ENCODE peak calls at places on chromosomes 4 and X, in four cellular contexts. Q is heart left ventricle, P is iris pigment epithelial cell, W is aorta. S is an unnamed sample.

GRCh38 chrX:129997081-129997480 is 14.6 kb downstream of the BCORL1 start:
- DNase-seq in Q (no peak), P (no peak), W (no peak), S (no peak)

GRCh38 chr4:142110136-142110535 is 473.8 kb downstream of the IL15 start:
- DNase-seq in Q (no peak), P (peak), W (no peak), S (no peak)

GRCh38 chrX:72620550-72621145 is 48.0 kb upstream of the HDAC8 start:
- DNase-seq in Q (peak), P (peak), W (peak), S (no peak)

GRCh38 chr4:140952709-140953108 is 180.6 kb downstream of the RNF150 start:
- DNase-seq in Q (no peak), P (peak), W (no peak), S (no peak)

GRCh38 chr4:28443786-28444412 is 1583.3 kb downstream of the STIM2 start:
- DNase-seq in Q (no peak), P (no peak), W (no peak), S (no peak)

GRCh38 chr4:123628288-123628687 is 231.7 kb downstream of the SPRY1 start:
- DNase-seq in Q (no peak), P (no peak), W (no peak), S (no peak)

GRCh38 chr4:164481306-164482091 is 272.4 kb upstream of the SMIM31 start:
- DNase-seq in Q (no peak), P (no peak), W (no peak), S (no peak)

GRCh38 chr4:155403886-155404285 is 27.1 kb upstream of the MAP9 start:
- DNase-seq in Q (no peak), P (peak), W (no peak), S (no peak)